ENCODE peak calls at places on chromosomes 4 and X, in five cellular contexts. M is left lung, L is small intestine, W is stomach, J is psoas muscle. D is an unnamed sample. For H3K4me1, the result is how much of the 10 kb centered on the place peaks cover.

GRCh38 chr4:19776021-19776459 is 475.7 kb upstream of the SLIT2 start:
- DNase-seq in J (no peak), M (no peak), L (no peak), W (no peak), D (no peak)

GRCh38 chrX:38561951-38562719 is 793 bp downstream of the TSPAN7 start:
- DNase-seq in W (no peak), L (no peak), J (peak), M (peak), D (peak)

GRCh38 chr4:141636771-141637460 is 533 bp downstream of the IL15 start:
- DNase-seq in L (peak), W (peak), J (peak), M (peak), D (peak)

GRCh38 chr4:158810487-158811215 is 41.8 kb downstream of the FNIP2 start:
- DNase-seq in M (peak), L (peak), W (peak), J (peak), D (peak)

GRCh38 chr4:17072483-17072882 is 174.0 kb upstream of the LDB2 start:
- DNase-seq in W (no peak), J (no peak), L (no peak), M (no peak), D (no peak)

GRCh38 chr4:121277194-121278105 is 103.4 kb downstream of the QRFPR start:
- DNase-seq in J (no peak), L (no peak), M (no peak), W (no peak), D (peak)

GRCh38 chr4:150699599-150699998 is 117.6 kb downstream of the MAB21L2 start:
- DNase-seq in J (no peak), L (peak), M (no peak), W (no peak), D (no peak)

GRCh38 chrX:118562574-118563164 is 67.1 kb downstream of the DOCK11 start:
- DNase-seq in W (no peak), M (no peak), J (no peak), L (no peak), D (no peak)

GRCh38 chr4:75289843-75290616 is 224.2 kb downstream of the RCHY1 start:
- DNase-seq in L (peak), M (no peak), W (peak), J (no peak), D (no peak)

GRCh38 chr4:87007345-87008181 is 72.8 kb downstream of the AFF1 start:
- DNase-seq in L (peak), M (peak), W (peak), J (peak), D (no peak)

GRCh38 chr4:87012265-87012953 is 77.6 kb downstream of the AFF1 start:
- DNase-seq in L (peak), M (no peak), J (no peak), W (peak), D (peak)

GRCh38 chr4:87011340-87012034 is 76.7 kb downstream of the AFF1 start:
- DNase-seq in L (peak), M (no peak), W (no peak), J (no peak), D (no peak)

GRCh38 chr4:87009095-87009648 is 74.4 kb downstream of the AFF1 start:
- DNase-seq in M (no peak), W (no peak), L (peak), J (no peak), D (no peak)

DNA sequence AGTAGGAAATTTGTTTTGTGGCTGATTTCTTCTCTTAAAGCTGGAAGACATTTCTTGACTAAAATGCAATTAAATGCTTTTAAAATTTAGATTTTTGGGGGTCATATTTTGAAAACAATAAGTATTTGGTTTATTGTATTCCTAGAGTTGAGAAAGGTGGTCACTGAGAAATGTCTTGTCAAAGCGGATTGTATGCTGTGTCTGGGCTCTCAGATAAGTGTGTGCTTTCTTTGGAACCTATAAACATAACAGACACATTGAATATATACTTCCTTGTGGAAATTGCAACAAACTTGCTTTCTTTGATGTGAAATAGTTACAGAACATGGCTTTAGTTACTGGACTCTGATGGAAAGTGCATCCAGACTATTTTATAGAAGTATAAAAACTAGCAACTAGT is 75.4 kb downstream of the AFF1 start:
- DNase-seq in W (no peak), L (no peak), J (no peak), M (no peak), D (no peak)
- H3K4me1 ChIP-seq in W (half or more), L (under half), J (half or more), M (half or more), D (half or more)

GRCh38 chrX:49278081-49278480 is 8.5 kb downstream of the PPP1R3F start:
- DNase-seq in L (no peak), M (no peak), J (no peak), W (no peak), D (no peak)

GRCh38 chrX:49277520-49277799 is 7.9 kb downstream of the PPP1R3F start:
- DNase-seq in W (no peak), L (no peak), J (no peak), M (no peak), D (no peak)

GRCh38 chrX:49276671-49277519 is 7.3 kb downstream of the PPP1R3F start:
- DNase-seq in L (no peak), W (peak), J (no peak), M (no peak), D (no peak)

GRCh38 chrX:49273181-49273727 is 3.7 kb downstream of the PPP1R3F start:
- DNase-seq in W (no peak), J (no peak), M (no peak), L (peak), D (no peak)

GRCh38 chrX:49276207-49276606 is 6.6 kb downstream of the PPP1R3F start:
- DNase-seq in J (no peak), W (no peak), L (no peak), M (no peak), D (no peak)
- H3K4me1 ChIP-seq in J (under half), W (under half), L (under half), M (under half), D (under half)

GRCh38 chr4:5845035-5845905 is 47.6 kb downstream of the CRMP1 start:
- DNase-seq in M (no peak), J (no peak), L (no peak), W (no peak), D (no peak)
- H3K4me1 ChIP-seq in M (under half), J (under half), L (under half), W (under half), D (under half)

DNA sequence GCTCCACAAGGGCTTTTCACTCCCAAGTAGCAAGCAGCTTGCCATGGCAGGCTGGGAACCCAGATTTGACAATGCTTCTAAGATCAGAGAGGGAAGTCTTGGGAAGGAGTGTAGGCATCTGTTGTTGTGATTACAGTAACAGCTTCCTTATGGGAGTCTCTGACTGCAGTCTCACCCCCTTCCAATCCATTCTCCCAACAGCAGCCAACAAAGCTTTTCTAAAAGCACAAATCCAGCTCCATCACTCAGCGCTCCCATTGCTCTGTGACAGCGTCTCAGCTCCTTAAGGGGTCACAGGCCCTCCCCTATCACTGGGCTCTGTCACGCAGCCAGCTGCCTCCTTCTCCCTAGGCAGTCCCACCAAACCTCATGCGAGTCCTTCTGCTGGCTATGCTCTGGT is 7.1 kb downstream of the IGFBP7 start:
- DNase-seq in M (no peak), J (peak), L (no peak), W (no peak), D (no peak)
- H3K4me1 ChIP-seq in M (under half), J (under half), L (under half), W (under half), D (under half)

D was measured in Caco-2.